ENCODE peak calls at places on chromosomes 4 and X, in six cellular contexts. One of them, this sample, is unnamed.

GRCh38 chr4:52657630-52658501 is 1.2 kb downstream of the USP46 start:
- DNase-seq in Peyer's patch: no peak
- DNase-seq in foreskin keratinocyte: peak; percentile 35
- DNase-seq in A549: no peak
- DNase-seq in CD8-positive, alpha-beta T cell: no peak
- DNase-seq in IMR-90: peak; percentile 69
- DNase-seq in this sample: no peak

GRCh38 chr4:112511294-112512118 is 4.5 kb downstream of the NEUROG2 start:
- DNase-seq in Peyer's patch: no peak
- DNase-seq in foreskin keratinocyte: no peak
- DNase-seq in A549: no peak
- DNase-seq in CD8-positive, alpha-beta T cell: no peak
- DNase-seq in IMR-90: no peak
- DNase-seq in this sample: no peak

GRCh38 chrX:129749069-129749468 is 10.3 kb downstream of the XPNPEP2 start:
- DNase-seq in Peyer's patch: no peak
- DNase-seq in foreskin keratinocyte: no peak
- DNase-seq in A549: no peak
- DNase-seq in CD8-positive, alpha-beta T cell: no peak
- DNase-seq in IMR-90: no peak
- DNase-seq in this sample: no peak

GRCh38 chr4:185911556-185912064 is 99.6 kb upstream of the SORBS2 start:
- DNase-seq in Peyer's patch: no peak
- DNase-seq in foreskin keratinocyte: peak; percentile 29
- DNase-seq in A549: no peak
- DNase-seq in CD8-positive, alpha-beta T cell: no peak
- DNase-seq in IMR-90: peak; percentile 4
- DNase-seq in this sample: no peak

GRCh38 chrX:31165241-31166035 is 93.6 kb upstream of the FTHL17 start:
- DNase-seq in Peyer's patch: no peak
- DNase-seq in foreskin keratinocyte: peak; percentile 0
- DNase-seq in A549: no peak
- DNase-seq in CD8-positive, alpha-beta T cell: no peak
- DNase-seq in IMR-90: peak; percentile 15
- DNase-seq in this sample: no peak

GRCh38 chr4:27010334-27010940 is 149.8 kb downstream of the STIM2 start:
- DNase-seq in Peyer's patch: peak; percentile 31
- DNase-seq in foreskin keratinocyte: peak; percentile 27
- DNase-seq in A549: peak; percentile 10
- DNase-seq in CD8-positive, alpha-beta T cell: peak; percentile 49
- DNase-seq in IMR-90: peak; percentile 75
- DNase-seq in this sample: peak; percentile 53

GRCh38 chrX:48492293-48492910 is 16.4 kb upstream of the PORCN start:
- DNase-seq in Peyer's patch: no peak
- DNase-seq in foreskin keratinocyte: no peak
- DNase-seq in A549: no peak
- DNase-seq in CD8-positive, alpha-beta T cell: no peak
- DNase-seq in IMR-90: peak; percentile 35
- DNase-seq in this sample: no peak

GRCh38 chrX:53930513-53931380 is 113.5 kb downstream of the PHF8 start:
- DNase-seq in Peyer's patch: no peak
- DNase-seq in foreskin keratinocyte: peak; percentile 9
- DNase-seq in A549: no peak
- DNase-seq in CD8-positive, alpha-beta T cell: no peak
- DNase-seq in IMR-90: peak; percentile 65
- DNase-seq in this sample: no peak

GRCh38 chr4:123018391-123018755 is 96.0 kb upstream of the NUDT6 start:
- DNase-seq in Peyer's patch: no peak
- DNase-seq in foreskin keratinocyte: no peak
- DNase-seq in A549: no peak
- DNase-seq in CD8-positive, alpha-beta T cell: no peak
- DNase-seq in IMR-90: no peak
- DNase-seq in this sample: no peak

GRCh38 chrX:146906166-146906565 is 91.6 kb upstream of the CXorf51A start:
- DNase-seq in Peyer's patch: no peak
- DNase-seq in foreskin keratinocyte: no peak
- DNase-seq in A549: no peak
- DNase-seq in CD8-positive, alpha-beta T cell: no peak
- DNase-seq in IMR-90: no peak
- DNase-seq in this sample: no peak

GRCh38 chr4:177079327-177079726 is 230.3 kb upstream of the NEIL3 start:
- DNase-seq in Peyer's patch: no peak
- DNase-seq in foreskin keratinocyte: no peak
- DNase-seq in A549: no peak
- DNase-seq in CD8-positive, alpha-beta T cell: no peak
- DNase-seq in IMR-90: no peak
- DNase-seq in this sample: no peak

GRCh38 chr4:94813221-94813620 is 55.5 kb downstream of the BMPR1B start:
- DNase-seq in Peyer's patch: no peak
- DNase-seq in foreskin keratinocyte: no peak
- DNase-seq in A549: no peak
- DNase-seq in CD8-positive, alpha-beta T cell: no peak
- DNase-seq in IMR-90: no peak
- DNase-seq in this sample: no peak

GRCh38 chr4:125097729-125098128 is 217.0 kb upstream of the FAT4 start:
- DNase-seq in Peyer's patch: no peak
- DNase-seq in foreskin keratinocyte: no peak
- DNase-seq in A549: no peak
- DNase-seq in CD8-positive, alpha-beta T cell: no peak
- DNase-seq in IMR-90: no peak
- DNase-seq in this sample: no peak

GRCh38 chr4:15654556-15655222 is 468 bp downstream of the FBXL5 start:
- DNase-seq in Peyer's patch: peak; percentile 58
- DNase-seq in foreskin keratinocyte: no peak
- DNase-seq in A549: peak; percentile 21
- DNase-seq in CD8-positive, alpha-beta T cell: peak; percentile 37
- DNase-seq in IMR-90: peak; percentile 24
- DNase-seq in this sample: peak; percentile 67

GRCh38 chrX:54423161-54423888 is 16.9 kb upstream of the TSR2 start:
- DNase-seq in Peyer's patch: no peak
- DNase-seq in foreskin keratinocyte: no peak
- DNase-seq in A549: no peak
- DNase-seq in CD8-positive, alpha-beta T cell: no peak
- DNase-seq in IMR-90: no peak
- DNase-seq in this sample: no peak

GRCh38 chr4:163495900-163496299 is 1.4 kb downstream of the TMA16 start:
- DNase-seq in Peyer's patch: no peak
- DNase-seq in foreskin keratinocyte: no peak
- DNase-seq in A549: no peak
- DNase-seq in CD8-positive, alpha-beta T cell: no peak
- DNase-seq in IMR-90: no peak
- DNase-seq in this sample: no peak

GRCh38 chr4:26082565-26082964 is 168.5 kb downstream of the SMIM20 start:
- DNase-seq in Peyer's patch: no peak
- DNase-seq in foreskin keratinocyte: no peak
- DNase-seq in A549: no peak
- DNase-seq in CD8-positive, alpha-beta T cell: no peak
- DNase-seq in IMR-90: no peak
- DNase-seq in this sample: no peak

GRCh38 chr4:185479507-185479971 is 8.0 kb upstream of the CCDC110 start:
- DNase-seq in Peyer's patch: no peak
- DNase-seq in foreskin keratinocyte: no peak
- DNase-seq in A549: no peak
- DNase-seq in CD8-positive, alpha-beta T cell: no peak
- DNase-seq in IMR-90: no peak
- DNase-seq in this sample: no peak

GRCh38 chr4:83440148-83440814 is 15.3 kb downstream of the HELQ start:
- DNase-seq in Peyer's patch: no peak
- DNase-seq in foreskin keratinocyte: no peak
- DNase-seq in A549: no peak
- DNase-seq in CD8-positive, alpha-beta T cell: no peak
- DNase-seq in IMR-90: no peak
- DNase-seq in this sample: no peak

GRCh38 chr4:178240891-178241290 is 798.7 kb upstream of the AGA start:
- DNase-seq in Peyer's patch: no peak
- DNase-seq in foreskin keratinocyte: no peak
- DNase-seq in A549: no peak
- DNase-seq in CD8-positive, alpha-beta T cell: no peak
- DNase-seq in IMR-90: no peak
- DNase-seq in this sample: no peak

GRCh38 chrX:121405826-121406225 is 358.4 kb downstream of the GLUD2 start:
- DNase-seq in Peyer's patch: no peak
- DNase-seq in foreskin keratinocyte: no peak
- DNase-seq in A549: no peak
- DNase-seq in CD8-positive, alpha-beta T cell: no peak
- DNase-seq in IMR-90: no peak
- DNase-seq in this sample: no peak

GRCh38 chr4:113976937-113977855 is 2.3 kb downstream of the ARSJ start:
- DNase-seq in Peyer's patch: no peak
- DNase-seq in foreskin keratinocyte: no peak
- DNase-seq in A549: no peak
- DNase-seq in CD8-positive, alpha-beta T cell: no peak
- DNase-seq in IMR-90: peak; percentile 31
- DNase-seq in this sample: no peak

GRCh38 chr4:5524900-5525299 is 183.5 kb downstream of the EVC2 start:
- DNase-seq in Peyer's patch: no peak
- DNase-seq in foreskin keratinocyte: no peak
- DNase-seq in A549: no peak
- DNase-seq in CD8-positive, alpha-beta T cell: no peak
- DNase-seq in IMR-90: peak; percentile 57
- DNase-seq in this sample: no peak
- H3K27ac ChIP-seq in Peyer's patch: no peak overlapping the region
- H3K27ac ChIP-seq in foreskin keratinocyte: no peak overlapping the region
- H3K27ac ChIP-seq in A549: no peak overlapping the region
- H3K27ac ChIP-seq in CD8-positive, alpha-beta T cell: no peak overlapping the region
- H3K27ac ChIP-seq in IMR-90: no peak overlapping the region
- H3K27ac ChIP-seq in this sample: no peak overlapping the region

DNA sequence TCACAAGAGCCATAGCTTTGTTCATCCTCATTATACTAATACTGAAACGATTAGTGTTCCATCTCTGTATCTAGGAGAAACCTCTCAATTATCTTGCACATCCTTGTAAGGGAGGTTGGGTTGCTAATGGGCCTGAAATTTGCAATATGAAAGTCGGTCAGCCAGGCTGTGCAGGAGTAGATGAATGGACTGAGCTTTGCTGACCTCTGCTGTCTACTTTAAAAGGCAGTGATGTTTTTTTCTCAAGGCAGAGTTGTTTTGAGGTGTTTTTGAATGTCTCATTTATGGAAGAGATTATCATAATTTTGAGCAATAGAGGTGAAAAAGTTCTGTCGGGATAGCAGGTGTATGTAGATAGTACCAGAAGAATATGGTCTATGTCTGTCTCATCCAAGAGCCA is 47.9 kb upstream of the LINC00632 start:
- DNase-seq in Peyer's patch: no peak
- DNase-seq in foreskin keratinocyte: no peak
- DNase-seq in A549: no peak
- DNase-seq in CD8-positive, alpha-beta T cell: no peak
- DNase-seq in IMR-90: peak; percentile 3
- DNase-seq in this sample: no peak
- TF ChIP-seq CTCF in Peyer's patch: no peak
- TF ChIP-seq CTCF in foreskin keratinocyte: no peak
- TF ChIP-seq CTCF in A549: no peak
- TF ChIP-seq CTCF in CD8-positive, alpha-beta T cell: no peak
- TF ChIP-seq CTCF in IMR-90: peak; percentile 43
- TF ChIP-seq CTCF in this sample: no peak

GRCh38 chr4:184471872-184472539 is 2.3 kb downstream of the IRF2 start:
- DNase-seq in Peyer's patch: no peak
- DNase-seq in foreskin keratinocyte: peak; percentile 47
- DNase-seq in A549: no peak
- DNase-seq in CD8-positive, alpha-beta T cell: no peak
- DNase-seq in IMR-90: peak; percentile 30
- DNase-seq in this sample: no peak
- H3K4me1 ChIP-seq in Peyer's patch: peaks cover 63% of the 10 kb centered on the region
- H3K4me1 ChIP-seq in foreskin keratinocyte: peaks cover 8% of the 10 kb centered on the region
- H3K4me1 ChIP-seq in A549: peaks cover 7% of the 10 kb centered on the region
- H3K4me1 ChIP-seq in CD8-positive, alpha-beta T cell: peaks cover 45% of the 10 kb centered on the region
- H3K4me1 ChIP-seq in IMR-90: peaks cover 4% of the 10 kb centered on the region
- H3K4me1 ChIP-seq in this sample: peaks cover 64% of the 10 kb centered on the region

DNA sequence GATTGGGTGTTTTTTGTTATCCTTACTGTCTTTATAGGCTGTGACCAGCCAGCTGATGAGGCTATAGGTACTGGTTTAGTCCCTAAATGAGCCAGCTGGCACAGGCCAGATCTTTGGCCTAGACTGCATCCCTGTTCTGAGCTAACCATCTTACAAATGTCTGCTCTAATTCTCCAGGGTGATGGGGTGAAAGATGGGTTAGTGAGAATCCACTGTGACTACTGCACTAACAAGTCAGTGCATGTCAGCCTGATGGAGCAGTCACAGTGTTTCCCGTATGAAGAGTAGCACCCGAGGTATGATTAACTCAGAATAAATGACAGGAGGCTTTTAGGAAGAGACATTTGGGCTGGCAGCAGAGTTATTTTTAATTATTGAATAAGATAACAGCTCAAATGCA is 181.0 kb downstream of the DCTD start:
- DNase-seq in Peyer's patch: no peak
- DNase-seq in foreskin keratinocyte: peak; percentile 85
- DNase-seq in A549: no peak
- DNase-seq in CD8-positive, alpha-beta T cell: no peak
- DNase-seq in IMR-90: no peak
- DNase-seq in this sample: no peak
- H3K27ac ChIP-seq in Peyer's patch: no peak overlapping the region
- H3K27ac ChIP-seq in foreskin keratinocyte: no peak overlapping the region
- H3K27ac ChIP-seq in A549: no peak overlapping the region
- H3K27ac ChIP-seq in CD8-positive, alpha-beta T cell: no peak overlapping the region
- H3K27ac ChIP-seq in IMR-90: no peak overlapping the region
- H3K27ac ChIP-seq in this sample: no peak overlapping the region